ENCODE peak calls at places on chromosomes 4 and X, in five cellular contexts. One of them, this sample, is unnamed.

GRCh38 chrX:136209016-136209738 is 42.0 kb downstream of the MAP7D3 start:
- DNase-seq in dorsolateral prefrontal cortex: no peak
- DNase-seq in aorta: peak
- DNase-seq in effector memory CD4-positive, alpha-beta T cell: peak
- DNase-seq in SJSA1: peak
- DNase-seq in this sample: no peak

GRCh38 chrX:69090022-69090421 is 75.2 kb downstream of the PJA1 start:
- DNase-seq in SJSA1: no peak
- DNase-seq in dorsolateral prefrontal cortex: no peak
- DNase-seq in aorta: no peak
- DNase-seq in effector memory CD4-positive, alpha-beta T cell: no peak
- DNase-seq in this sample: no peak

GRCh38 chrX:150363561-150364346 is 637 bp downstream of the MAMLD1 start:
- DNase-seq in dorsolateral prefrontal cortex: no peak
- DNase-seq in effector memory CD4-positive, alpha-beta T cell: no peak
- DNase-seq in SJSA1: peak
- DNase-seq in aorta: peak
- DNase-seq in this sample: no peak

GRCh38 chr4:142408003-142408441 is 438.1 kb downstream of the INPP4B start:
- DNase-seq in aorta: no peak
- DNase-seq in dorsolateral prefrontal cortex: no peak
- DNase-seq in effector memory CD4-positive, alpha-beta T cell: no peak
- DNase-seq in SJSA1: no peak
- DNase-seq in this sample: no peak

GRCh38 chr4:134045411-134045810 is 156.2 kb downstream of the PABPC4L start:
- DNase-seq in dorsolateral prefrontal cortex: no peak
- DNase-seq in SJSA1: no peak
- DNase-seq in effector memory CD4-positive, alpha-beta T cell: no peak
- DNase-seq in aorta: no peak
- DNase-seq in this sample: no peak

GRCh38 chr4:56958111-56958517 is 19.3 kb downstream of the NOA1 start:
- DNase-seq in effector memory CD4-positive, alpha-beta T cell: no peak
- DNase-seq in dorsolateral prefrontal cortex: peak
- DNase-seq in SJSA1: peak
- DNase-seq in aorta: peak
- DNase-seq in this sample: no peak

GRCh38 chrX:82764521-82764920 is 743.6 kb upstream of the POU3F4 start:
- DNase-seq in dorsolateral prefrontal cortex: no peak
- DNase-seq in SJSA1: no peak
- DNase-seq in aorta: no peak
- DNase-seq in effector memory CD4-positive, alpha-beta T cell: no peak
- DNase-seq in this sample: no peak

GRCh38 chrX:53357799-53358530 is 64.5 kb downstream of the SMC1A start:
- DNase-seq in dorsolateral prefrontal cortex: peak
- DNase-seq in SJSA1: no peak
- DNase-seq in aorta: no peak
- DNase-seq in effector memory CD4-positive, alpha-beta T cell: no peak
- DNase-seq in this sample: peak

GRCh38 chr4:124262211-124263179 is 450.0 kb downstream of the ANKRD50 start:
- DNase-seq in dorsolateral prefrontal cortex: peak
- DNase-seq in effector memory CD4-positive, alpha-beta T cell: no peak
- DNase-seq in SJSA1: peak
- DNase-seq in aorta: no peak
- DNase-seq in this sample: peak

GRCh38 chr4:85430697-85431096 is 44.3 kb upstream of the ARHGAP24 start:
- DNase-seq in dorsolateral prefrontal cortex: no peak
- DNase-seq in aorta: no peak
- DNase-seq in effector memory CD4-positive, alpha-beta T cell: no peak
- DNase-seq in SJSA1: no peak
- DNase-seq in this sample: no peak

GRCh38 chr4:117514779-117515178 is 429.4 kb upstream of the TRAM1L1 start:
- DNase-seq in SJSA1: no peak
- DNase-seq in dorsolateral prefrontal cortex: no peak
- DNase-seq in aorta: no peak
- DNase-seq in effector memory CD4-positive, alpha-beta T cell: no peak
- DNase-seq in this sample: no peak

GRCh38 chrX:15744181-15744867 is 6.3 kb downstream of the CA5B start:
- DNase-seq in aorta: no peak
- DNase-seq in SJSA1: no peak
- DNase-seq in effector memory CD4-positive, alpha-beta T cell: no peak
- DNase-seq in dorsolateral prefrontal cortex: no peak
- DNase-seq in this sample: no peak

GRCh38 chr4:1583859-1584258 is 100.3 kb downstream of the FAM53A start:
- DNase-seq in SJSA1: no peak
- DNase-seq in dorsolateral prefrontal cortex: no peak
- DNase-seq in aorta: no peak
- DNase-seq in effector memory CD4-positive, alpha-beta T cell: no peak
- DNase-seq in this sample: no peak

GRCh38 chrX:153969904-153970397 is 1.7 kb downstream of the HCFC1 start:
- DNase-seq in effector memory CD4-positive, alpha-beta T cell: no peak
- DNase-seq in SJSA1: no peak
- DNase-seq in dorsolateral prefrontal cortex: peak
- DNase-seq in aorta: peak
- DNase-seq in this sample: no peak

GRCh38 chrX:46374371-46374770 is 170.8 kb downstream of the ZNF674 start:
- DNase-seq in SJSA1: no peak
- DNase-seq in aorta: no peak
- DNase-seq in dorsolateral prefrontal cortex: no peak
- DNase-seq in effector memory CD4-positive, alpha-beta T cell: no peak
- DNase-seq in this sample: no peak

GRCh38 chr4:125105561-125105960 is 209.2 kb upstream of the FAT4 start:
- DNase-seq in SJSA1: no peak
- DNase-seq in effector memory CD4-positive, alpha-beta T cell: no peak
- DNase-seq in dorsolateral prefrontal cortex: no peak
- DNase-seq in aorta: no peak
- DNase-seq in this sample: no peak

GRCh38 chrX:40010550-40011364 is 87.0 kb downstream of the BCOR start:
- DNase-seq in aorta: peak
- DNase-seq in SJSA1: no peak
- DNase-seq in effector memory CD4-positive, alpha-beta T cell: no peak
- DNase-seq in dorsolateral prefrontal cortex: no peak
- DNase-seq in this sample: no peak

GRCh38 chrX:40012800-40013682 is 84.7 kb downstream of the BCOR start:
- DNase-seq in dorsolateral prefrontal cortex: no peak
- DNase-seq in SJSA1: peak
- DNase-seq in effector memory CD4-positive, alpha-beta T cell: no peak
- DNase-seq in aorta: peak
- DNase-seq in this sample: no peak

GRCh38 chrX:153495362-153495751 is 577 bp downstream of the BGN start:
- DNase-seq in dorsolateral prefrontal cortex: no peak
- DNase-seq in effector memory CD4-positive, alpha-beta T cell: no peak
- DNase-seq in aorta: peak
- DNase-seq in SJSA1: no peak
- DNase-seq in this sample: no peak

GRCh38 chrX:53171356-53171755 is 53.7 kb downstream of the KDM5C start:
- DNase-seq in effector memory CD4-positive, alpha-beta T cell: no peak
- DNase-seq in SJSA1: no peak
- DNase-seq in aorta: no peak
- DNase-seq in dorsolateral prefrontal cortex: no peak
- DNase-seq in this sample: no peak

GRCh38 chrX:150146271-150146888 is 208.1 kb upstream of the EOLA2 start:
- DNase-seq in SJSA1: no peak
- DNase-seq in dorsolateral prefrontal cortex: no peak
- DNase-seq in effector memory CD4-positive, alpha-beta T cell: no peak
- DNase-seq in aorta: no peak
- DNase-seq in this sample: no peak

GRCh38 chr4:148051403-148051802 is 319.5 kb downstream of the ARHGAP10 start:
- DNase-seq in effector memory CD4-positive, alpha-beta T cell: no peak
- DNase-seq in SJSA1: no peak
- DNase-seq in aorta: no peak
- DNase-seq in dorsolateral prefrontal cortex: no peak
- DNase-seq in this sample: no peak

GRCh38 chr4:10077101-10077491 is 39.5 kb downstream of the WDR1 start:
- DNase-seq in effector memory CD4-positive, alpha-beta T cell: no peak
- DNase-seq in aorta: peak
- DNase-seq in SJSA1: no peak
- DNase-seq in dorsolateral prefrontal cortex: no peak
- DNase-seq in this sample: no peak

GRCh38 chr4:53785996-53786395 is 194.7 kb upstream of the LNX1 start:
- DNase-seq in aorta: no peak
- DNase-seq in effector memory CD4-positive, alpha-beta T cell: no peak
- DNase-seq in dorsolateral prefrontal cortex: no peak
- DNase-seq in SJSA1: no peak
- DNase-seq in this sample: no peak

GRCh38 chrX:25049347-25049746 is 33.6 kb upstream of the ARX start:
- DNase-seq in dorsolateral prefrontal cortex: no peak
- DNase-seq in SJSA1: no peak
- DNase-seq in aorta: no peak
- DNase-seq in effector memory CD4-positive, alpha-beta T cell: no peak
- DNase-seq in this sample: peak

GRCh38 chr4:26141916-26142638 is 178.7 kb upstream of the RBPJ start:
- DNase-seq in dorsolateral prefrontal cortex: peak
- DNase-seq in effector memory CD4-positive, alpha-beta T cell: no peak
- DNase-seq in aorta: no peak
- DNase-seq in SJSA1: no peak
- DNase-seq in this sample: no peak

GRCh38 chr4:172061204-172061603 is 248.0 kb downstream of the GALNTL6 start:
- DNase-seq in effector memory CD4-positive, alpha-beta T cell: no peak
- DNase-seq in aorta: no peak
- DNase-seq in dorsolateral prefrontal cortex: no peak
- DNase-seq in SJSA1: no peak
- DNase-seq in this sample: no peak

GRCh38 chr4:13368262-13368661 is 115.9 kb downstream of the RAB28 start:
- DNase-seq in effector memory CD4-positive, alpha-beta T cell: no peak
- DNase-seq in dorsolateral prefrontal cortex: no peak
- DNase-seq in SJSA1: peak
- DNase-seq in aorta: no peak
- DNase-seq in this sample: no peak

GRCh38 chr4:28724239-28724638 is 1863.6 kb downstream of the STIM2 start:
- DNase-seq in dorsolateral prefrontal cortex: no peak
- DNase-seq in aorta: no peak
- DNase-seq in effector memory CD4-positive, alpha-beta T cell: no peak
- DNase-seq in SJSA1: no peak
- DNase-seq in this sample: no peak

GRCh38 chrX:5907202-5907601 is 321.5 kb downstream of the NLGN4X start:
- DNase-seq in aorta: no peak
- DNase-seq in SJSA1: no peak
- DNase-seq in effector memory CD4-positive, alpha-beta T cell: no peak
- DNase-seq in dorsolateral prefrontal cortex: no peak
- DNase-seq in this sample: no peak

GRCh38 chrX:39971760-39972159 is 126.0 kb downstream of the BCOR start:
- DNase-seq in SJSA1: no peak
- DNase-seq in dorsolateral prefrontal cortex: no peak
- DNase-seq in aorta: no peak
- DNase-seq in effector memory CD4-positive, alpha-beta T cell: no peak
- DNase-seq in this sample: no peak

GRCh38 chr4:108477527-108478108 is 142.8 kb upstream of the RPL34 start:
- DNase-seq in aorta: no peak
- DNase-seq in SJSA1: no peak
- DNase-seq in dorsolateral prefrontal cortex: no peak
- DNase-seq in effector memory CD4-positive, alpha-beta T cell: no peak
- DNase-seq in this sample: no peak

GRCh38 chrX:21725498-21725897 is 32.4 kb downstream of the SMPX start:
- DNase-seq in effector memory CD4-positive, alpha-beta T cell: no peak
- DNase-seq in aorta: no peak
- DNase-seq in SJSA1: no peak
- DNase-seq in dorsolateral prefrontal cortex: peak
- DNase-seq in this sample: no peak

GRCh38 chrX:48676893-48677270 is 6.7 kb upstream of the WAS start:
- DNase-seq in dorsolateral prefrontal cortex: no peak
- DNase-seq in SJSA1: no peak
- DNase-seq in aorta: no peak
- DNase-seq in effector memory CD4-positive, alpha-beta T cell: no peak
- DNase-seq in this sample: no peak

GRCh38 chrX:48677456-48678030 is 6.1 kb upstream of the WAS start:
- DNase-seq in dorsolateral prefrontal cortex: no peak
- DNase-seq in effector memory CD4-positive, alpha-beta T cell: no peak
- DNase-seq in SJSA1: no peak
- DNase-seq in aorta: no peak
- DNase-seq in this sample: no peak

GRCh38 chrX:48681539-48682183 is 1.9 kb upstream of the WAS start:
- DNase-seq in aorta: no peak
- DNase-seq in effector memory CD4-positive, alpha-beta T cell: no peak
- DNase-seq in SJSA1: no peak
- DNase-seq in dorsolateral prefrontal cortex: no peak
- DNase-seq in this sample: no peak

DNA sequence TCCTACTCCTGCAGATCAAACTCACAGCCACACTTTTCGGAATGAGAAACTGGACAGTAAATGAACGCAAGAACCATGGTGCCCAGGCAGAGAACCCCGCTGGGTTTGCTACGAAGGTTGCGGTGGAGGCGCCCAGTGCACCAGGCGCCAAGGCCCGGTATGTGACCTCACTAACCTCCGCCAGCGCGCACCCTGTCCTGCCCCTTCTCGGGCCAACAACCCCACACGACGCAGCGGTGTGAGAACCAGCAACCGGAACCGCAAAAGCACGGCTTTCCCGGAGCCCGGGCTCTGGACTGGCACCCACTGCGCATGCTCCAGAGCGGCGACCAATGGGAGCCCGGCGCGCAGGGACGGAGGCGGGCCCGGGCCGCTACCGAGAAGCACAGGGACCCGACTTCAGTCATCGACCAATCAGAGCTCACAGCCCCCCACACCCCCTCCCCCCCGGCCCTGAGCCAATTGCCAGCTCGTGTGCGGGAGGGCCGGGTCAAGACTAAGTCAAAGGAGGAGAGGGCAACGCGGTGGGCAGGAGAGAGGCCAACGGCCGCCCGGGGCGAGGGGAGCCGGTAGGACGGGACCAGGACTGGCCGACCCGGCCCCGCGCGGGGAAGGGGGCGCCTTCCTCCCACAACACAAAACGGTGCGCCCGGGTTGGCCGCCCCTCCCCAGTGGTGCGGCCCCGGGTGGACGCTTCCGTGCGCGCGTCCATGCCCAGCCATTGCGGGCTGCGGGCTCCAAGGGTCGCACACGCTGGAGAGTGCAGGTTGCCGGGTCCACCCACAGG is 7.3 kb upstream of the WAS start:
- DNase-seq in aorta: peak
- DNase-seq in dorsolateral prefrontal cortex: peak
- DNase-seq in SJSA1: peak
- DNase-seq in effector memory CD4-positive, alpha-beta T cell: peak
- DNase-seq in this sample: peak
- H3K4me3 ChIP-seq in aorta: peak
- H3K4me3 ChIP-seq in dorsolateral prefrontal cortex: peak
- H3K4me3 ChIP-seq in SJSA1: peak
- H3K4me3 ChIP-seq in effector memory CD4-positive, alpha-beta T cell: peak
- H3K4me3 ChIP-seq in this sample: peak

GRCh38 chr4:44806076-44806475 is 79.7 kb upstream of the GNPDA2 start:
- DNase-seq in dorsolateral prefrontal cortex: no peak
- DNase-seq in effector memory CD4-positive, alpha-beta T cell: no peak
- DNase-seq in aorta: no peak
- DNase-seq in SJSA1: no peak
- DNase-seq in this sample: no peak
- H3K4me3 ChIP-seq in dorsolateral prefrontal cortex: no peak
- H3K4me3 ChIP-seq in effector memory CD4-positive, alpha-beta T cell: peak
- H3K4me3 ChIP-seq in aorta: no peak
- H3K4me3 ChIP-seq in SJSA1: no peak
- H3K4me3 ChIP-seq in this sample: no peak

GRCh38 chrX:41491267-41492004 is 44.3 kb downstream of the NYX start:
- DNase-seq in dorsolateral prefrontal cortex: peak
- DNase-seq in effector memory CD4-positive, alpha-beta T cell: no peak
- DNase-seq in SJSA1: peak
- DNase-seq in aorta: no peak
- DNase-seq in this sample: peak
- H3K4me3 ChIP-seq in dorsolateral prefrontal cortex: no peak
- H3K4me3 ChIP-seq in effector memory CD4-positive, alpha-beta T cell: no peak
- H3K4me3 ChIP-seq in SJSA1: peak
- H3K4me3 ChIP-seq in aorta: no peak
- H3K4me3 ChIP-seq in this sample: no peak

GRCh38 chr4:150584198-150584593 is 2.2 kb downstream of the MAB21L2 start:
- DNase-seq in aorta: no peak
- DNase-seq in effector memory CD4-positive, alpha-beta T cell: no peak
- DNase-seq in dorsolateral prefrontal cortex: no peak
- DNase-seq in SJSA1: no peak
- DNase-seq in this sample: no peak
- H3K4me3 ChIP-seq in aorta: no peak
- H3K4me3 ChIP-seq in effector memory CD4-positive, alpha-beta T cell: no peak
- H3K4me3 ChIP-seq in dorsolateral prefrontal cortex: peak
- H3K4me3 ChIP-seq in SJSA1: peak
- H3K4me3 ChIP-seq in this sample: no peak

This sample was measured in HFF-Myc.